ENCODE peak calls at places on chromosomes 6 and 20, in nine cellular contexts. One of them, this sample, is unnamed.

GRCh38 chr6:169019111-169019510 is 234.5 kb downstream of the THBS2 start:
- DNase-seq in prostate gland: no peak
- DNase-seq in tibial artery: no peak
- DNase-seq in psoas muscle: no peak
- DNase-seq in choroid plexus epithelial cell: no peak
- DNase-seq in brain microvascular endothelial cell: no peak
- DNase-seq in HepG2: no peak
- DNase-seq in MM.1S: no peak
- DNase-seq in GM12864: no peak
- DNase-seq in this sample: no peak

GRCh38 chr20:37071481-37071911 is 24.3 kb downstream of the RBL1 start:
- DNase-seq in brain microvascular endothelial cell: peak
- DNase-seq in tibial artery: no peak
- DNase-seq in HepG2: no peak
- DNase-seq in MM.1S: peak
- DNase-seq in psoas muscle: no peak
- DNase-seq in choroid plexus epithelial cell: peak
- DNase-seq in prostate gland: no peak
- DNase-seq in GM12864: peak
- DNase-seq in this sample: peak

GRCh38 chr6:39530201-39530759 is 194.9 kb downstream of the KIF6 start:
- DNase-seq in psoas muscle: no peak
- DNase-seq in tibial artery: no peak
- DNase-seq in prostate gland: no peak
- DNase-seq in brain microvascular endothelial cell: no peak
- DNase-seq in HepG2: no peak
- DNase-seq in GM12864: peak
- DNase-seq in choroid plexus epithelial cell: peak
- DNase-seq in MM.1S: peak
- DNase-seq in this sample: peak

GRCh38 chr20:12166053-12166717 is 248.5 kb downstream of the BTBD3 start:
- DNase-seq in GM12864: no peak
- DNase-seq in MM.1S: no peak
- DNase-seq in choroid plexus epithelial cell: peak
- DNase-seq in tibial artery: no peak
- DNase-seq in psoas muscle: peak
- DNase-seq in brain microvascular endothelial cell: peak
- DNase-seq in HepG2: no peak
- DNase-seq in prostate gland: no peak
- DNase-seq in this sample: peak

GRCh38 chr6:167778497-167779122 is 48.1 kb upstream of the AFDN start:
- DNase-seq in HepG2: no peak
- DNase-seq in prostate gland: peak
- DNase-seq in MM.1S: no peak
- DNase-seq in choroid plexus epithelial cell: no peak
- DNase-seq in tibial artery: peak
- DNase-seq in brain microvascular endothelial cell: no peak
- DNase-seq in GM12864: no peak
- DNase-seq in psoas muscle: no peak
- DNase-seq in this sample: no peak

GRCh38 chr6:89022747-89023289 is 57.7 kb upstream of the PNRC1 start:
- DNase-seq in GM12864: no peak
- DNase-seq in HepG2: no peak
- DNase-seq in brain microvascular endothelial cell: no peak
- DNase-seq in psoas muscle: no peak
- DNase-seq in choroid plexus epithelial cell: peak
- DNase-seq in MM.1S: no peak
- DNase-seq in tibial artery: no peak
- DNase-seq in prostate gland: peak
- DNase-seq in this sample: peak

GRCh38 chr6:97133071-97133470 is 149.9 kb downstream of the MMS22L start:
- DNase-seq in choroid plexus epithelial cell: peak
- DNase-seq in GM12864: no peak
- DNase-seq in prostate gland: no peak
- DNase-seq in psoas muscle: no peak
- DNase-seq in MM.1S: no peak
- DNase-seq in brain microvascular endothelial cell: peak
- DNase-seq in HepG2: no peak
- DNase-seq in tibial artery: no peak
- DNase-seq in this sample: no peak

GRCh38 chr6:156901309-156902019 is 124.3 kb downstream of the ARID1B start:
- DNase-seq in psoas muscle: no peak
- DNase-seq in GM12864: no peak
- DNase-seq in prostate gland: no peak
- DNase-seq in brain microvascular endothelial cell: no peak
- DNase-seq in MM.1S: no peak
- DNase-seq in tibial artery: no peak
- DNase-seq in choroid plexus epithelial cell: no peak
- DNase-seq in HepG2: no peak
- DNase-seq in this sample: no peak

GRCh38 chr20:2612073-2612472 is 40.4 kb upstream of the NOP56 start:
- DNase-seq in choroid plexus epithelial cell: no peak
- DNase-seq in GM12864: no peak
- DNase-seq in prostate gland: no peak
- DNase-seq in tibial artery: no peak
- DNase-seq in brain microvascular endothelial cell: no peak
- DNase-seq in HepG2: no peak
- DNase-seq in MM.1S: no peak
- DNase-seq in psoas muscle: no peak
- DNase-seq in this sample: no peak

GRCh38 chr20:39468703-39469102 is 506.6 kb downstream of the DHX35 start:
- DNase-seq in HepG2: no peak
- DNase-seq in prostate gland: no peak
- DNase-seq in GM12864: no peak
- DNase-seq in tibial artery: no peak
- DNase-seq in MM.1S: no peak
- DNase-seq in psoas muscle: no peak
- DNase-seq in brain microvascular endothelial cell: no peak
- DNase-seq in choroid plexus epithelial cell: no peak
- DNase-seq in this sample: no peak

GRCh38 chr20:36260316-36260715 is 24.0 kb downstream of the AAR2 start:
- DNase-seq in MM.1S: no peak
- DNase-seq in choroid plexus epithelial cell: no peak
- DNase-seq in HepG2: no peak
- DNase-seq in psoas muscle: no peak
- DNase-seq in brain microvascular endothelial cell: no peak
- DNase-seq in tibial artery: no peak
- DNase-seq in GM12864: no peak
- DNase-seq in prostate gland: no peak
- DNase-seq in this sample: no peak

GRCh38 chr6:5246870-5247161 is 13.9 kb downstream of the LYRM4 start:
- DNase-seq in MM.1S: no peak
- DNase-seq in psoas muscle: no peak
- DNase-seq in prostate gland: no peak
- DNase-seq in brain microvascular endothelial cell: no peak
- DNase-seq in GM12864: no peak
- DNase-seq in tibial artery: no peak
- DNase-seq in choroid plexus epithelial cell: peak
- DNase-seq in HepG2: no peak
- DNase-seq in this sample: no peak

GRCh38 chr6:106975699-106976032 is 1.1 kb upstream of the CD24 start:
- DNase-seq in prostate gland: no peak
- DNase-seq in psoas muscle: no peak
- DNase-seq in GM12864: no peak
- DNase-seq in choroid plexus epithelial cell: no peak
- DNase-seq in brain microvascular endothelial cell: no peak
- DNase-seq in MM.1S: no peak
- DNase-seq in HepG2: no peak
- DNase-seq in tibial artery: no peak
- DNase-seq in this sample: no peak

GRCh38 chr6:106973841-106974336 is 640 bp downstream of the CD24 start:
- DNase-seq in tibial artery: no peak
- DNase-seq in GM12864: no peak
- DNase-seq in psoas muscle: no peak
- DNase-seq in HepG2: no peak
- DNase-seq in brain microvascular endothelial cell: no peak
- DNase-seq in choroid plexus epithelial cell: no peak
- DNase-seq in MM.1S: no peak
- DNase-seq in prostate gland: peak
- DNase-seq in this sample: no peak

GRCh38 chr6:106974337-106974998 is at the start of gene CD24:
- DNase-seq in MM.1S: no peak
- DNase-seq in choroid plexus epithelial cell: no peak
- DNase-seq in prostate gland: peak
- DNase-seq in tibial artery: no peak
- DNase-seq in psoas muscle: no peak
- DNase-seq in GM12864: no peak
- DNase-seq in brain microvascular endothelial cell: no peak
- DNase-seq in HepG2: no peak
- DNase-seq in this sample: no peak

GRCh38 chr6:106974999-106975698 is 620 bp upstream of the CD24 start:
- DNase-seq in choroid plexus epithelial cell: no peak
- DNase-seq in GM12864: no peak
- DNase-seq in psoas muscle: peak
- DNase-seq in brain microvascular endothelial cell: no peak
- DNase-seq in tibial artery: peak
- DNase-seq in HepG2: no peak
- DNase-seq in MM.1S: peak
- DNase-seq in prostate gland: peak
- DNase-seq in this sample: peak

GRCh38 chr6:106976270-106976669 is 1.7 kb upstream of the CD24 start:
- DNase-seq in tibial artery: no peak
- DNase-seq in brain microvascular endothelial cell: no peak
- DNase-seq in MM.1S: no peak
- DNase-seq in prostate gland: no peak
- DNase-seq in choroid plexus epithelial cell: no peak
- DNase-seq in HepG2: no peak
- DNase-seq in psoas muscle: no peak
- DNase-seq in GM12864: no peak
- DNase-seq in this sample: no peak
- H3K4me3 ChIP-seq in tibial artery: no peak
- H3K4me3 ChIP-seq in brain microvascular endothelial cell: no peak
- H3K4me3 ChIP-seq in MM.1S: no peak
- H3K4me3 ChIP-seq in prostate gland: no peak
- H3K4me3 ChIP-seq in choroid plexus epithelial cell: no peak
- H3K4me3 ChIP-seq in HepG2: no peak
- H3K4me3 ChIP-seq in psoas muscle: no peak
- H3K4me3 ChIP-seq in GM12864: no peak
- H3K4me3 ChIP-seq in this sample: no peak

GRCh38 chr6:57324538-57324937 is 7.1 kb downstream of the PRIM2 start:
- DNase-seq in brain microvascular endothelial cell: no peak
- DNase-seq in choroid plexus epithelial cell: peak
- DNase-seq in psoas muscle: no peak
- DNase-seq in tibial artery: no peak
- DNase-seq in HepG2: no peak
- DNase-seq in MM.1S: peak
- DNase-seq in prostate gland: no peak
- DNase-seq in GM12864: no peak
- DNase-seq in this sample: peak
- TF ChIP-seq CTCF in brain microvascular endothelial cell: peak
- TF ChIP-seq CTCF in choroid plexus epithelial cell: peak
- TF ChIP-seq CTCF in psoas muscle: peak
- TF ChIP-seq CTCF in tibial artery: peak
- TF ChIP-seq CTCF in HepG2: peak
- TF ChIP-seq CTCF in MM.1S: peak
- TF ChIP-seq CTCF in prostate gland: peak
- TF ChIP-seq CTCF in GM12864: no peak
- TF ChIP-seq CTCF in this sample: peak

GRCh38 chr6:32944265-32944664 is 3.4 kb upstream of the HLA-DMB start:
- DNase-seq in GM12864: peak
- DNase-seq in MM.1S: peak
- DNase-seq in choroid plexus epithelial cell: no peak
- DNase-seq in brain microvascular endothelial cell: no peak
- DNase-seq in tibial artery: no peak
- DNase-seq in psoas muscle: no peak
- DNase-seq in prostate gland: no peak
- DNase-seq in HepG2: no peak
- DNase-seq in this sample: no peak
- H3K4me3 ChIP-seq in GM12864: peak
- H3K4me3 ChIP-seq in MM.1S: peak
- H3K4me3 ChIP-seq in choroid plexus epithelial cell: no peak
- H3K4me3 ChIP-seq in brain microvascular endothelial cell: no peak
- H3K4me3 ChIP-seq in tibial artery: no peak
- H3K4me3 ChIP-seq in psoas muscle: no peak
- H3K4me3 ChIP-seq in prostate gland: no peak
- H3K4me3 ChIP-seq in HepG2: no peak
- H3K4me3 ChIP-seq in this sample: no peak

DNA sequence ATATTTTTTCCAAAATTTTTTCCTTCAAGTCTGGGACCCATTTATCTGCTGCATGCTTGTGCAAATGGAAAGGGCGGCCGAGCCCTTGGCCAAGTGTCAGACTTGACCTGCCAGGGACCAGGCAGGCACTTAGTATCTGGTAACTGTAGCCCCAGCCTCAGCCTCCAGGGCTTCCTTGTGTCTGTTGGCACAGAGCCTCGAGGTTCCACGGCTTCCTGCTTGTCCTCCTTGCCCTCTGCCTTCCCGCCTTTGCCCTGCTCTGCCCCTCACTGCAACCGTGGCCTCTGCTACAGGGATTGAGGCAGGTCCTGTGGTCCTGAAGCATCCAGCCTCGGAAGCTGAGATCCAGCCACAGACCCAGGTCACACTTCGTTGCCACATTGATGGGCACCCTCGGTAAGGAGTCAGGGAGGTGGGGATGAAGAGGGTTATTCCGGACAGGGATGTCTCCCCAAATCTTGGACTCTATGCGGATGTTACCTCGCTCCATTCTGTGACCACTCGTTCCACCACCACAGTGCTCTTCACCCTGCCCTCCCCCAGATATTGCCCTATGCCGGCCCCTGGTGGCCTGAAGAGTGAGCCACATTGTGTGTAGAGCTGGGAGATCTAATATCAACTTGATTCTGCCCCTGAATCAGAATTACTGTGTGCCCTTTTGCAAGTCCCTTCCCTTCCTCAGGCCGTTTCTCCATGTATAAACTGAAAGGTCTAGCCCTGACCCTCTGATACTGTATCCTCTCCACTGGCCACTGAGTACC is 41.5 kb upstream of the SRF start:
- DNase-seq in tibial artery: no peak
- DNase-seq in choroid plexus epithelial cell: peak
- DNase-seq in GM12864: no peak
- DNase-seq in brain microvascular endothelial cell: peak
- DNase-seq in psoas muscle: no peak
- DNase-seq in MM.1S: no peak
- DNase-seq in HepG2: peak
- DNase-seq in prostate gland: no peak
- DNase-seq in this sample: peak
- TF ChIP-seq CTCF in tibial artery: peak
- TF ChIP-seq CTCF in choroid plexus epithelial cell: peak
- TF ChIP-seq CTCF in GM12864: peak
- TF ChIP-seq CTCF in brain microvascular endothelial cell: peak
- TF ChIP-seq CTCF in psoas muscle: peak
- TF ChIP-seq CTCF in MM.1S: peak
- TF ChIP-seq CTCF in HepG2: peak
- TF ChIP-seq CTCF in prostate gland: peak
- TF ChIP-seq CTCF in this sample: peak

This sample was measured in AG10803.